ENCODE peak calls at places on chromosomes 11 and 22, in four cellular contexts. V is stimulated activated CD4-positive, alpha-beta T cell treated with anti-CD3 and anti-CD28 coated beads, Interleukin-1b, Interleukin-23, amount 100 ng/mL, for 24 hours; S is HAP-1; E is GM23248. H is an unnamed sample.

GRCh38 chr11:61609970-61610347 is 29.1 kb upstream of the SYT7 start:
- DNase-seq in V (no peak), S (peak), E (peak), H (no peak)

GRCh38 chr11:1102996-1103395 is 28.3 kb downstream of the MUC2 start:
- DNase-seq in V (no peak), S (no peak), E (no peak), H (no peak)

GRCh38 chr11:73398721-73399120 is 22.5 kb downstream of the RELT start:
- DNase-seq in V (no peak), S (no peak), E (no peak), H (no peak)

GRCh38 chr11:19092850-19093249 is 24.1 kb upstream of the ZDHHC13 start:
- DNase-seq in V (no peak), S (no peak), E (no peak), H (no peak)

GRCh38 chr11:77672276-77672675 is 34.7 kb upstream of the CLNS1A start:
- DNase-seq in V (no peak), S (no peak), E (peak), H (no peak)

GRCh38 chr22:22111267-22111751 is 128.7 kb upstream of the TOP3B start:
- DNase-seq in V (peak), S (no peak), E (peak), H (no peak)

GRCh38 chr11:95335989-95336388 is 105.0 kb upstream of the SESN3 start:
- DNase-seq in V (no peak), S (peak), E (no peak), H (no peak)

GRCh38 chr11:134207538-134208239 is 16.1 kb downstream of the NCAPD3 start:
- DNase-seq in V (peak), S (peak), E (peak), H (no peak)

GRCh38 chr22:50056214-50056972 is 1.7 kb downstream of the TTLL8 start:
- DNase-seq in V (no peak), S (no peak), E (no peak), H (no peak)

GRCh38 chr11:47507016-47507631 is 45.8 kb downstream of the CELF1 start:
- DNase-seq in V (no peak), S (peak), E (peak), H (no peak)

GRCh38 chr22:17706947-17707346 is 67.3 kb downstream of the BID start:
- DNase-seq in V (no peak), S (no peak), E (peak), H (no peak)

GRCh38 chr22:24305260-24305692 is 34.6 kb downstream of the SPECC1L start:
- DNase-seq in V (no peak), S (no peak), E (peak), H (no peak)

GRCh38 chr22:43227231-43227630 is 40.3 kb upstream of the TTLL12 start:
- DNase-seq in V (no peak), S (no peak), E (no peak), H (no peak)

GRCh38 chr11:44016129-44016528 is 31.7 kb upstream of the ACCSL start:
- DNase-seq in V (no peak), S (no peak), E (peak), H (peak)

GRCh38 chr22:35930933-35931332 is 97.7 kb downstream of the RBFOX2 start:
- DNase-seq in V (no peak), S (no peak), E (peak), H (no peak)

GRCh38 chr11:114892381-114893197 is 214.3 kb downstream of the NXPE2 start:
- DNase-seq in V (no peak), S (peak), E (no peak), H (no peak)

GRCh38 chr11:128551641-128552335 is 35.6 kb downstream of the ETS1 start:
- DNase-seq in V (no peak), S (no peak), E (no peak), H (no peak)

GRCh38 chr22:39705386-39705785 is 134.8 kb downstream of the CACNA1I start:
- DNase-seq in V (no peak), S (no peak), E (no peak), H (no peak)

GRCh38 chr11:6646631-6647281 is 8.9 kb downstream of the DCHS1 start:
- DNase-seq in V (no peak), S (no peak), E (peak), H (no peak)

GRCh38 chr22:50277761-50278160 is 7.6 kb upstream of the MAPK11 start:
- DNase-seq in V (no peak), S (no peak), E (no peak), H (no peak)

GRCh38 chr22:41951898-41952474 is at the start of gene SMIM45:
- DNase-seq in V (no peak), S (no peak), E (no peak), H (peak)

GRCh38 chr11:76642341-76642740 is 28.2 kb downstream of the LRRC32 start:
- DNase-seq in V (no peak), S (no peak), E (no peak), H (peak)

H was measured in ecto neural progenitor cell.